ENCODE peak calls at places on chromosome 19, in six cellular contexts. D is RWPE1, T is heart right ventricle, S is progenitor cell of endocrine pancreas, V is BJ, L is T-helper 1 cell. N is an unnamed sample.

GRCh38 chr19:52917531-52917930 is 5.7 kb downstream of the ZNF888 start:
- DNase-seq in D (no peak), T (no peak), S (no peak), V (no peak), L (no peak), N (no peak)

GRCh38 chr19:4456566-4456842 is 1.1 kb downstream of the UBXN6 start:
- DNase-seq in D (peak), T (no peak), S (no peak), V (no peak), L (no peak), N (no peak)

GRCh38 chr19:12665281-12665573 is 1.3 kb downstream of the MAN2B1 start:
- DNase-seq in D (no peak), T (peak), S (no peak), V (no peak), L (no peak), N (no peak)

GRCh38 chr19:10120538-10121198 is 969 bp upstream of the EIF3G start:
- DNase-seq in D (peak), T (no peak), S (no peak), V (peak), L (no peak), N (peak)

GRCh38 chr19:41298327-41298964 is 11.5 kb upstream of the CCDC97 start:
- DNase-seq in D (no peak), T (peak), S (no peak), V (peak), L (no peak), N (peak)

GRCh38 chr19:35370722-35371121 is at the start of gene GPR42:
- DNase-seq in D (no peak), T (no peak), S (no peak), V (no peak), L (no peak), N (no peak)

GRCh38 chr19:9906475-9907087 is 29.7 kb downstream of the OLFM2 start:
- DNase-seq in D (no peak), T (no peak), S (no peak), V (no peak), L (no peak), N (no peak)

GRCh38 chr19:5156231-5156986 is 184.2 kb downstream of the PTPRS start:
- DNase-seq in D (no peak), T (no peak), S (no peak), V (no peak), L (no peak), N (no peak)

GRCh38 chr19:23062921-23063320 is 53.9 kb upstream of the ZNF730 start:
- DNase-seq in D (no peak), T (no peak), S (no peak), V (no peak), L (no peak), N (no peak)

GRCh38 chr19:3608750-3609322 is 2.2 kb upstream of the TBXA2R start:
- DNase-seq in D (no peak), T (peak), S (no peak), V (no peak), L (no peak), N (no peak)

N was measured in non-pigmented ciliary epithelial cell.